ENCODE peak calls at places on chromosomes 2 and 18, in ten cellular contexts. Q is CD8-positive, alpha-beta T cell; V is HL-60; S is mesendoderm; I is transverse colon; R is hepatocyte; D is aorta; P is mammary epithelial cell; G is neural progenitor cell; N is fibroblast of lung. E is an unnamed sample. For H3K27me3, the result is how much of the 10 kb centered on the place peaks cover.

GRCh38 chr2:203580846-203581245 is 45.7 kb upstream of the RAPH1 start:
- DNase-seq in N (no peak), I (no peak), D (no peak), G (no peak), V (no peak), R (no peak), S (no peak), Q (no peak), P (no peak), E (no peak)

GRCh38 chr2:48045613-48046012 is 139.3 kb upstream of the FBXO11 start:
- DNase-seq in I (no peak), V (no peak), D (no peak), R (no peak), S (no peak), Q (no peak), N (no peak), P (no peak), G (no peak), E (no peak)

GRCh38 chr2:43724728-43725526 is 48.7 kb upstream of the C1GALT1C1L start:
- DNase-seq in G (no peak), D (no peak), Q (no peak), V (no peak), I (no peak), P (no peak), S (peak), N (no peak), R (peak), E (no peak)

GRCh38 chr2:217609952-217610351 is 392.8 kb downstream of the TNS1 start:
- DNase-seq in G (no peak), I (no peak), D (no peak), S (no peak), P (no peak), N (no peak), V (no peak), Q (no peak), R (no peak), E (no peak)

GRCh38 chr18:76252880-76253279 is 242.2 kb downstream of the ZNF516 start:
- DNase-seq in I (no peak), V (no peak), Q (no peak), P (no peak), G (peak), S (peak), D (no peak), R (no peak), N (peak), E (no peak)

GRCh38 chr2:112474844-112475486 is 7.0 kb upstream of the TTL start:
- DNase-seq in I (no peak), S (no peak), Q (no peak), G (no peak), V (no peak), P (no peak), N (no peak), D (no peak), R (no peak), E (no peak)

GRCh38 chr2:217717541-217717940 is 285.3 kb downstream of the TNS1 start:
- DNase-seq in R (no peak), Q (no peak), V (no peak), S (no peak), I (no peak), P (no peak), D (no peak), N (no peak), G (no peak), E (no peak)

GRCh38 chr2:95372845-95373244 is 29.7 kb upstream of the FAHD2A start:
- DNase-seq in Q (no peak), I (no peak), D (no peak), G (no peak), P (no peak), S (no peak), N (no peak), R (no peak), V (no peak), E (no peak)

DNA sequence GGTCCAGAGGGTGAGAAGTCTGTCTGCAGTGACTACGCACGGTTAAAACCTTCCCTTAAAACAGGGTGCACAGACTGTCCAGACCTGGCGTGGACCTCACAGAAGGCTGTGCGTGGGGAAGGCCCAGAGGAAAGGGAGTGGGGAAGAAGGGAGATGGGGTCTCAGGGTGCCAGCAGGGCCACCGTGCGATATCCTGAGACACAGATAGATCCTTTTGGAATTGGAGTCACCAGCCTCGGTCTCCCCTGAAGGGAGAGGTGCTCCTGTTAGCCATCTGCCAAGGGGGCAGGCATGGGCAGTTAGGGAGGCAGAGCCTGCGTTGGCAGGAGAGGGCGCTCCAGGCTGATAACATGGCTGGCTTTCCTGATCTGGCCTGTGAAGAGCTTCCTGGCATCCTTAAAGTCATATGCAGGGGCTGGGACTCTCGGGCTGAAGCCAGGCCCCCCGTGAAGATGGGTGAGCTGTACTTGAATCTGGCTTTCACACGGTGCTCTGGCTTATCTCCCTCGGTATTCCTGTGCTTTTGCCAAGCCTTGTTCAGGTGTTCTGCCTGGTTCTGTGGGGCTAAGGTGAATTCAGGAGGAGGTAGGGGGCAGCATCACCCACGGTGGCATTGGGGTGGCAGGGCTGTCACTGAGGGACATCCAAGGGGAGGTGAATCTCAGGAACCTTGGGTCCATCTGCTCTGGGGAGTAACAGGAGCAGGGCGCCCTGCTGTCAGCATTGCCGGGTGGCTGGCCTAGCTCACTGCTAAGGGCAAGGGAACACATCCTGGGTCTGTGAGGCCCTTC is 107.2 kb upstream of the SMAD2 start:
- DNase-seq in N (no peak), G (peak), D (no peak), Q (no peak), R (no peak), P (peak), I (no peak), S (peak), V (no peak), E (peak)
- H3K27ac ChIP-seq in N (no peak), G (no peak), D (no peak), Q (no peak), R (no peak), P (no peak), I (no peak), S (no peak), V (no peak), E (no peak)

GRCh38 chr2:201188449-201188848 is 5.5 kb downstream of the CASP10 start:
- DNase-seq in V (no peak), R (no peak), P (no peak), Q (no peak), D (no peak), N (no peak), I (no peak), G (no peak), S (no peak), E (no peak)

GRCh38 chr2:201185863-201186262 is 2.9 kb downstream of the CASP10 start:
- DNase-seq in I (no peak), Q (no peak), P (no peak), D (no peak), N (no peak), G (no peak), R (no peak), S (no peak), V (no peak), E (no peak)

GRCh38 chr2:201180010-201180409 is 2.9 kb upstream of the CASP10 start:
- DNase-seq in V (no peak), I (no peak), S (no peak), P (no peak), D (no peak), Q (no peak), R (no peak), G (no peak), N (no peak), E (no peak)

GRCh38 chr2:201182650-201183372 is at the start of gene CASP10:
- DNase-seq in N (peak), Q (no peak), R (peak), V (peak), D (no peak), P (peak), S (peak), G (peak), I (peak), E (no peak)

DNA sequence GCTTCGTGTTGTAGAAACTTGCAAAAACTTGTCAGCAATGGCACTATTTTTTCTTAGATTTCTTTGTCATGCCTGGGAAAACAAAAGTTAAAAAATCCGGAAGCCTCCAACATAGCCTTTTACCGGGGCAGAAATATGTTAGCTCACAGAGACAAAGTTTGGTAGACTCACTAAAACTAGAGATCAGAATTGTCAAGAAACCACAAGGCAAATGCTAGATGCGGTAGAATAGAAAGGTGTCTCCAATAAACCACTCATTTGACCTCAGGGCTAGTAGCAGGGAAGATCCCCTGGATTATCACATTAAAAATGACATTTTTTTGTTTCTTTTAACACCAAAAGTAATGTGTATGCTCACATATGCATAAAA is 417 bp downstream of the CASP10 start:
- DNase-seq in N (no peak), I (no peak), Q (no peak), P (no peak), G (no peak), D (no peak), R (no peak), S (no peak), V (no peak), E (no peak)
- H3K4me3 ChIP-seq in N (peak), I (peak), Q (peak), P (peak), G (no peak), D (peak), R (peak), S (peak), V (peak), E (peak)

GRCh38 chr2:222270436-222270835 is 28.4 kb downstream of the PAX3 start:
- DNase-seq in Q (no peak), R (no peak), N (no peak), S (no peak), P (no peak), G (no peak), I (no peak), D (no peak), V (no peak), E (no peak)

GRCh38 chr2:222268311-222268980 is 30.4 kb downstream of the PAX3 start:
- DNase-seq in Q (no peak), V (no peak), R (no peak), I (no peak), P (no peak), D (no peak), N (no peak), S (no peak), G (no peak), E (no peak)

GRCh38 chr2:222269132-222269531 is 29.7 kb downstream of the PAX3 start:
- DNase-seq in N (no peak), D (no peak), G (peak), R (no peak), S (no peak), V (no peak), I (no peak), Q (no peak), P (no peak), E (no peak)

GRCh38 chr2:222272446-222273035 is 26.3 kb downstream of the PAX3 start:
- DNase-seq in G (peak), N (no peak), D (no peak), Q (no peak), I (no peak), P (no peak), S (no peak), V (no peak), R (no peak), E (no peak)

GRCh38 chr2:222271854-222272253 is 26.9 kb downstream of the PAX3 start:
- DNase-seq in I (no peak), Q (no peak), G (no peak), V (no peak), N (no peak), S (no peak), R (no peak), P (no peak), D (no peak), E (no peak)
- H3K27me3 ChIP-seq in I (half or more), Q (under half), G (half or more), V (under half), N (under half), S (under half), R (half or more), P (under half), D (under half), E (half or more)

GRCh38 chr2:64133354-64133753 is 10.9 kb downstream of the PELI1 start:
- DNase-seq in R (no peak), V (no peak), G (no peak), D (no peak), Q (no peak), P (no peak), S (no peak), I (no peak), N (no peak), E (no peak)

GRCh38 chr2:64137567-64137966 is 6.7 kb downstream of the PELI1 start:
- DNase-seq in P (no peak), I (no peak), V (no peak), D (no peak), S (no peak), G (no peak), Q (no peak), N (peak), R (no peak), E (no peak)

GRCh38 chr2:64133828-64134227 is 10.4 kb downstream of the PELI1 start:
- DNase-seq in R (no peak), N (peak), V (no peak), P (peak), G (no peak), I (no peak), S (no peak), Q (no peak), D (no peak), E (no peak)

GRCh38 chr2:64135421-64135820 is 8.8 kb downstream of the PELI1 start:
- DNase-seq in G (no peak), S (no peak), R (no peak), N (no peak), D (no peak), I (no peak), P (no peak), Q (no peak), V (no peak), E (no peak)

DNA sequence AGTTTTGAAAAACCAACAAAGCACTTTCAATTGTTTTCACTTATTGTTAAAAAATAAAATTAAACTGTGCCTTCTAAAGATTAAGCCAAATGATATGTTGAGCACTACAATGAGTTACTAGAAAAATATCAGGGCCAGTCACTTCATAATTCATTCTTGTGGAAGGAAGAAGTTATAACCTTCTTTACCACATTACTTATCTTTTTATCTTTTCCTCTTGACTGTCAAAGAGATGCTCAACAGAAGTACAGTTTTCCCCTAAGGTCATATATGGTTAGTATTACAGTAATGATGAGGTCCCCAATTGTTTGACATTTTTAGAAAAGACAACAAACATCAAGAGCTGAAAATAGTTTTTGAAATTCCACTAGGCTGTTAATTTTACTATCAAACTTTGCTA is 9.4 kb downstream of the PELI1 start:
- DNase-seq in Q (no peak), R (no peak), D (no peak), I (no peak), S (no peak), V (no peak), P (no peak), N (no peak), G (no peak), E (no peak)
- H3K27ac ChIP-seq in Q (no peak), R (peak), D (no peak), I (no peak), S (no peak), V (no peak), P (peak), N (no peak), G (no peak), E (no peak)

GRCh38 chr2:18991177-18992168 is 366.9 kb downstream of the OSR1 start:
- DNase-seq in V (no peak), D (peak), N (peak), I (peak), S (peak), R (peak), P (peak), G (no peak), Q (no peak), E (no peak)
- H3K4me3 ChIP-seq in V (no peak), D (no peak), N (no peak), I (no peak), S (no peak), R (no peak), P (no peak), G (no peak), Q (no peak), E (no peak)

DNA sequence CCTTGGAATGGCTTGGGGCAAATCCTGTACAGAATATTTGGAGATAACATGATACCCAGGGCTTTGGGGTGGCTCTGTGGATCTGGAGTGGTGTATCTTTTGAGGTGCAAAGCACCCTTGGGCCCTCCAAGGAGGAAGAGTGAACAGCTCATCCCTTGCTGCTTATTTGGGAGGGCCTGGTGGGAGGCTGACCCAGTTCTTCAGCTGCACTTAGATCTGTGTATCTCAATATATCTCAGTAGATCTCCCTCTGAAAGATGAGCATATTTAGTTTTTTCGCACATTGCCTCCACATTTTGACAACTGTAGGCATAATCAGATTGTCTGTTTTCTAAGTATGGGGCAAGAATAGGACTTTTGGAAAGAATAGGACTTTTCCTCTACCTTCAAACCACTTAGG is 2.8 kb downstream of the TRIM54 start:
- DNase-seq in G (no peak), Q (no peak), I (no peak), S (no peak), D (no peak), P (no peak), V (no peak), R (no peak), N (no peak), E (peak)
- H3K27me3 ChIP-seq in G (under half), Q (under half), I (half or more), S (under half), D (under half), P (under half), V (under half), R (under half), N (under half), E (under half)

DNA sequence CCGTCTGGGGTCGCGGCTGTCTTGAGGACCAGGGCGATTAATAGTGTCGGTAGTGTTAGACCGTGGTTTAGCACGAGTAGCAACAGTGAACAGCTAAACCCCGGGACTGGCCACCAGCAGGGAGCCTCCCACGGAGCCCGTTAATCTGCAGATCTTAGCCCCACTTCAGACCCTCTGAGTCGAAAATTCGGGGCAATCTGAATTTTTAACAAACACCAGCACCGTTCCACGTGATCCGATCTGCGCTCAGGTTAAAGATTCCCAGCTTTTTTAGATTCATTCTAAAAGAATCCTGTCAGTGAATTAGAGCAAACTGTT is 479 bp upstream of the ATP5F1A start:
- DNase-seq in S (no peak), P (no peak), G (no peak), V (no peak), Q (no peak), N (no peak), I (no peak), R (no peak), D (no peak), E (no peak)
- H3K27ac ChIP-seq in S (peak), P (peak), G (no peak), V (peak), Q (peak), N (peak), I (peak), R (peak), D (peak), E (peak)

GRCh38 chr2:11376071-11376470 is 31.6 kb upstream of the ROCK2 start:
- DNase-seq in Q (no peak), D (no peak), V (no peak), P (no peak), R (no peak), S (no peak), I (no peak), G (no peak), N (no peak), E (no peak)

GRCh38 chr2:11377915-11378649 is 33.6 kb upstream of the ROCK2 start:
- DNase-seq in R (no peak), V (no peak), D (no peak), N (peak), I (peak), Q (no peak), S (no peak), P (no peak), G (no peak), E (no peak)

GRCh38 chr2:11375025-11375688 is 30.7 kb upstream of the ROCK2 start:
- DNase-seq in S (no peak), I (no peak), G (no peak), N (peak), Q (no peak), P (no peak), V (no peak), R (no peak), D (no peak), E (no peak)

GRCh38 chr2:11375689-11376027 is 31.2 kb upstream of the ROCK2 start:
- DNase-seq in D (no peak), G (no peak), P (no peak), V (no peak), S (no peak), Q (no peak), I (no peak), N (no peak), R (no peak), E (no peak)

DNA sequence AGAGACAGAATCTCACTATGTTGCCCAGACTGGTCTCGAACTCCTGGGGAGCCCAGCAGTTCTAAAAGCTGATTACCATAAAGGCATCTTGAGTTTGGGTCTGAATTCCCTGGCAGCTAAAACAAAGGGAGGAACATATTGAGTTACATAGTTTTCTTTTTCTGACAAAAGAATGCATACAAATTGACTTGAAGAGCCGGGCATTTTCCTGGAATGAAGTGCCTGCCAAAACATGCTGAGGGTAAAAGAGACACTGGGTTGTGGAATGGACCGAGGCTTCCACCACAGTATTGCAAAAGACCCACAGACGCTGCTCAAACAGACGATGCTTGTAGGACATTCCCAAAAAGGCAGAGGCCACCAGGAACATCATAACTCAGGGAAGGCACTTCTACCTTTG is 35.1 kb upstream of the ROCK2 start:
- DNase-seq in S (no peak), R (no peak), N (no peak), Q (no peak), D (no peak), V (no peak), I (no peak), P (peak), G (no peak), E (no peak)
- H3K4me3 ChIP-seq in S (no peak), R (no peak), N (no peak), Q (no peak), D (no peak), V (no peak), I (no peak), P (no peak), G (no peak), E (no peak)

E was measured in dorsolateral prefrontal cortex.